ENCODE peak calls at places on chromosomes 11 and 22, in nine cellular contexts. Q is AG09309, I is mucosa of descending colon, B is thoracic aorta, T is adrenal gland, K is stomach, R is A549, X is body of pancreas, F is AG04449. M is an unnamed sample.

GRCh38 chr22:39979048-39979447 is 15.7 kb upstream of the FAM83F start:
- DNase-seq in Q (no peak), X (no peak), K (no peak), B (no peak), F (no peak), T (no peak), I (no peak), R (no peak), M (no peak)

GRCh38 chr11:43278302-43278956 is 33.4 kb upstream of the API5 start:
- DNase-seq in Q (no peak), K (no peak), F (no peak), I (no peak), X (no peak), R (peak; percentile 27), B (no peak), T (no peak), M (no peak)

GRCh38 chr11:36449566-36450390 is 60.3 kb downstream of the TRAF6 start:
- DNase-seq in K (no peak), R (no peak), F (no peak), X (no peak), B (no peak), I (no peak), T (peak; percentile 43), Q (no peak), M (no peak)

GRCh38 chr22:33747576-33748180 is 172.6 kb downstream of the LARGE1 start:
- DNase-seq in X (peak; percentile 13), F (no peak), Q (no peak), T (no peak), I (no peak), R (no peak), K (peak; percentile 28), B (no peak), M (no peak)

GRCh38 chr11:119676461-119677020 is 52.5 kb downstream of the NECTIN1 start:
- DNase-seq in R (no peak), K (no peak), X (no peak), T (no peak), F (no peak), Q (no peak), B (no peak), I (no peak), M (no peak)

GRCh38 chr11:75429902-75430691 is 2.9 kb downstream of the KLHL35 start:
- DNase-seq in X (peak; percentile 68), B (no peak), F (no peak), T (peak; percentile 73), K (peak; percentile 76), R (peak; percentile 57), I (peak; percentile 84), Q (no peak), M (no peak)

GRCh38 chr22:41308054-41308453 is 6.7 kb downstream of the ZC3H7B start:
- DNase-seq in X (no peak), Q (no peak), K (no peak), T (no peak), B (no peak), R (no peak), F (no peak), I (no peak), M (peak; percentile 24)

GRCh38 chr11:66864172-66864901 is 7.5 kb downstream of the LRFN4 start:
- DNase-seq in X (no peak), R (no peak), T (no peak), K (no peak), Q (no peak), F (no peak), I (peak; percentile 85), B (no peak), M (no peak)

GRCh38 chr11:93736129-93736528 is 5.2 kb downstream of the TAF1D start:
- DNase-seq in I (no peak), R (no peak), X (no peak), Q (no peak), B (no peak), F (no peak), K (no peak), T (no peak), M (no peak)
- H3K4me3 ChIP-seq in I (no peak overlapping the region), R (peak overlapping the region; percentile 90), X (no peak overlapping the region), Q (no peak overlapping the region), B (no peak overlapping the region), F (no peak overlapping the region), K (no peak overlapping the region), T (no peak overlapping the region), M (no peak overlapping the region)

GRCh38 chr11:8809605-8810272 is 101.2 kb upstream of the AKIP1 start:
- DNase-seq in I (no peak), B (no peak), R (no peak), X (no peak), F (no peak), T (no peak), K (no peak), Q (no peak), M (no peak)
- H3K4me3 ChIP-seq in I (no peak overlapping the region), B (peak overlapping the region; percentile 74), R (no peak overlapping the region), X (peak overlapping the region; percentile 1), F (peak overlapping the region; percentile 81), T (no peak overlapping the region), K (peak overlapping the region; percentile 61), Q (peak overlapping the region; percentile 54), M (peak overlapping the region; percentile 69)

GRCh38 chr11:131973017-131973416 is 602.6 kb downstream of the NTM start:
- DNase-seq in K (no peak), R (no peak), B (no peak), I (no peak), T (no peak), X (no peak), F (no peak), Q (no peak), M (no peak)
- H3K4me3 ChIP-seq in K (no peak overlapping the region), R (no peak overlapping the region), B (no peak overlapping the region), I (no peak overlapping the region), T (no peak overlapping the region), X (no peak overlapping the region), F (no peak overlapping the region), Q (no peak overlapping the region), M (no peak overlapping the region)

DNA sequence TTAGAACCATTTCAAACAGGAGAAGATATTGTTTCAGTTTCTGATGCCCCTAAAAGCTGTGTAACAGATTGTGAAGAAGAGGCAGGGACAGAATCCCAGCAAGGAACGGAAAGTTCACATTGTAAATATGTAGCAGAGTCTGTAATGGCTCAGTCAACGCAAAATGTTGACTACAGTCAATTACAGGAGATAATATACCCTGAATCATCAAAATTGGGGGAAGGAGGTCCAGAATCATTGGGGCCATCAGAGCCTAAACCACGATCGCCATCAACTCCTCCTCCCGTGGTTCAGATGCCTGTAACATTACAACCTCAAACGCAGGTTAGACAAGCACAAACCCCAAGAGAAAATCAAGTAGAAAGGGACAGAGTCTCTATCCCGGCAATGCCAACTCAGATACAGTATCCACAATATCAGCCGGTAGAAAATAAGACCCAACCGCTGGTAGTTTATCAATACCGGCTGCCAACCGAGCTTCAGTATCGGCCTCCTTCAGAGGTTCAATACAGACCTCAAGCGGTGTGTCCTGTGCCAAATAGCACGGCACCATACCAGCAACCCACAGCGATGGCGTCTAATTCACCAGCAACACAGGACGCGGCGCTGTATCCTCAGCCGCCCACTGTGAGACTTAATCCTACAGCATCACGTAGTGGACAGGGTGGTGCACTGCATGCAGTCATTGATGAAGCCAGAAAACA is 40.8 kb downstream of the IGLL1 start:
- DNase-seq in R (peak; percentile 36), X (peak; percentile 88), Q (peak; percentile 29), T (peak; percentile 95), F (peak; percentile 10), B (peak; percentile 40), K (peak; percentile 83), I (peak; percentile 84), M (peak; percentile 21)
- H3K4me3 ChIP-seq in R (peak overlapping the region; percentile 31), X (no peak overlapping the region), Q (no peak overlapping the region), T (no peak overlapping the region), F (peak overlapping the region; percentile 27), B (no peak overlapping the region), K (no peak overlapping the region), I (no peak overlapping the region), M (no peak overlapping the region)

GRCh38 chr11:102240502-102240901 is 76.8 kb upstream of the BIRC3 start:
- DNase-seq in I (no peak), B (no peak), R (no peak), X (no peak), Q (no peak), K (no peak), F (peak; percentile 67), T (no peak), M (no peak)

GRCh38 chr11:102239906-102240305 is 77.4 kb upstream of the BIRC3 start:
- DNase-seq in I (no peak), X (no peak), Q (no peak), R (no peak), B (no peak), K (no peak), F (no peak), T (no peak), M (no peak)

GRCh38 chr11:102234779-102235439 is 82.4 kb upstream of the BIRC3 start:
- DNase-seq in X (no peak), T (no peak), I (no peak), R (no peak), F (no peak), Q (no peak), B (no peak), K (no peak), M (no peak)

GRCh38 chr11:102238287-102238894 is 78.9 kb upstream of the BIRC3 start:
- DNase-seq in X (no peak), K (no peak), R (no peak), I (no peak), F (no peak), T (no peak), Q (no peak), B (no peak), M (no peak)

GRCh38 chr11:102237096-102237735 is 80.1 kb upstream of the BIRC3 start:
- DNase-seq in R (no peak), T (no peak), F (peak; percentile 51), K (no peak), Q (no peak), B (no peak), X (no peak), I (no peak), M (no peak)
- H3K4me3 ChIP-seq in R (no peak overlapping the region), T (no peak overlapping the region), F (no peak overlapping the region), K (no peak overlapping the region), Q (no peak overlapping the region), B (no peak overlapping the region), X (no peak overlapping the region), I (no peak overlapping the region), M (no peak overlapping the region)

DNA sequence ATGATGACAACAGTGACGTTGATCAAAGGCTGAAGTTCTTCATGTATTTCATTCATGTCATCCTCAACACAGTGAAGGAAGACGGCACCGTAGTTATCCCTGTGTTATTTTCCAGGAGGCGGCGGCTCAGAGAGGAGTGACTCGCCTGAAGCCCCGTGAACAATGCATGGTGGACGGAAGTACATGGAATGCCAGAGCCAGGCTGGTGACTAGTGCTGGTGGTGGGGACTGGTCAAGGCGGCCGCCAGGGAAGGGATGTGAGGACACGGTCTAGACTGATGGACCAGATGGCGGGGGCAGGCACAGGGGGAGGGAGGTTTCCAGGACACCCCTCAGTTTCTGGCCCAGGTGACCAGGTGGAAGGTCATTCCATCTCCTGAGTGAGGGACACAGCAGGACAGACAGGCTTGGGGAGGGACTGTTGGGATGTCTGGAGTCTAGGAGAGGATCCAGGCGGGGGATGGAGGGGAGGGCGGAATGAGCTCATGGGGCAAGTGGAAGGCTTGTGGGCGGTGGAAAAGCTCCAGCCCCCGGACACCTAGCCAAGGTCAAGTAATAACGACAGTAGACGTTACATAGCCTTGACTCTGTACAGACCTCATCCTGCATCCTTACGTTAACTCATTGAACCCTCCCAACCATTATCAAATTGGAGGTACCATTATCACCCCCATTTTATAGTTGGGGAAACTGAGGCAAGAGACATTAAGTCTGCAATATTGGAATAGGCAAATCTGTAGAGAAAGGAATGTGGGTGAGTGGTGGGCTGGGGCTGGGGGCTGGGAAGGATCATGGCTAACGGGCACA is 16.0 kb upstream of the PICK1 start:
- DNase-seq in R (no peak), K (no peak), T (no peak), Q (no peak), F (no peak), I (no peak), X (no peak), B (no peak), M (no peak)
- H3K4me3 ChIP-seq in R (no peak overlapping the region), K (no peak overlapping the region), T (no peak overlapping the region), Q (no peak overlapping the region), F (no peak overlapping the region), I (no peak overlapping the region), X (no peak overlapping the region), B (no peak overlapping the region), M (no peak overlapping the region)